ENCODE peak calls at places on chromosomes 13 and 19, in eight cellular contexts. One of them, this sample, is unnamed.

GRCh38 chr13:113835461-113836274 is 28.2 kb downstream of the GAS6 start:
- DNase-seq in ascending aorta: no peak
- DNase-seq in CD4-positive, CD25-positive, alpha-beta regulatory T cell: no peak
- DNase-seq in NB4: peak
- DNase-seq in heart right ventricle: no peak
- DNase-seq in cardiac fibroblast: peak
- DNase-seq in mucosa of descending colon: no peak
- DNase-seq in pancreas: no peak
- DNase-seq in this sample: no peak

GRCh38 chr19:15091918-15092753 is 10.1 kb downstream of the OR1I1 start:
- DNase-seq in ascending aorta: no peak
- DNase-seq in CD4-positive, CD25-positive, alpha-beta regulatory T cell: peak
- DNase-seq in NB4: peak
- DNase-seq in heart right ventricle: peak
- DNase-seq in cardiac fibroblast: peak
- DNase-seq in mucosa of descending colon: peak
- DNase-seq in pancreas: no peak
- DNase-seq in this sample: peak

GRCh38 chr13:82358284-82358683 is 1524.0 kb downstream of the SLITRK1 start:
- DNase-seq in ascending aorta: no peak
- DNase-seq in CD4-positive, CD25-positive, alpha-beta regulatory T cell: no peak
- DNase-seq in NB4: no peak
- DNase-seq in heart right ventricle: no peak
- DNase-seq in cardiac fibroblast: no peak
- DNase-seq in mucosa of descending colon: no peak
- DNase-seq in pancreas: no peak
- DNase-seq in this sample: no peak

GRCh38 chr13:40765602-40766001 is 5.4 kb downstream of the MRPS31 start:
- DNase-seq in ascending aorta: no peak
- DNase-seq in CD4-positive, CD25-positive, alpha-beta regulatory T cell: no peak
- DNase-seq in NB4: no peak
- DNase-seq in heart right ventricle: no peak
- DNase-seq in cardiac fibroblast: no peak
- DNase-seq in mucosa of descending colon: no peak
- DNase-seq in pancreas: no peak
- DNase-seq in this sample: no peak

GRCh38 chr19:47231215-47232054 is 436 bp upstream of the BBC3 start:
- DNase-seq in ascending aorta: peak
- DNase-seq in CD4-positive, CD25-positive, alpha-beta regulatory T cell: peak
- DNase-seq in NB4: peak
- DNase-seq in heart right ventricle: peak
- DNase-seq in cardiac fibroblast: peak
- DNase-seq in mucosa of descending colon: peak
- DNase-seq in pancreas: peak
- DNase-seq in this sample: no peak

GRCh38 chr19:50567052-50567841 is 988 bp downstream of the LRRC4B start:
- DNase-seq in ascending aorta: no peak
- DNase-seq in CD4-positive, CD25-positive, alpha-beta regulatory T cell: no peak
- DNase-seq in NB4: no peak
- DNase-seq in heart right ventricle: no peak
- DNase-seq in cardiac fibroblast: no peak
- DNase-seq in mucosa of descending colon: no peak
- DNase-seq in pancreas: no peak
- DNase-seq in this sample: no peak

GRCh38 chr13:89407357-89407756 is 1736.2 kb downstream of the SLITRK5 start:
- DNase-seq in ascending aorta: no peak
- DNase-seq in CD4-positive, CD25-positive, alpha-beta regulatory T cell: no peak
- DNase-seq in NB4: no peak
- DNase-seq in heart right ventricle: no peak
- DNase-seq in cardiac fibroblast: no peak
- DNase-seq in mucosa of descending colon: no peak
- DNase-seq in pancreas: no peak
- DNase-seq in this sample: no peak

GRCh38 chr19:49149652-49150105 is 5.5 kb downstream of the HRC start:
- DNase-seq in ascending aorta: peak
- DNase-seq in CD4-positive, CD25-positive, alpha-beta regulatory T cell: no peak
- DNase-seq in NB4: peak
- DNase-seq in heart right ventricle: peak
- DNase-seq in cardiac fibroblast: peak
- DNase-seq in mucosa of descending colon: peak
- DNase-seq in pancreas: no peak
- DNase-seq in this sample: no peak

GRCh38 chr13:81116461-81117282 is 775.7 kb upstream of the SPRY2 start:
- DNase-seq in ascending aorta: no peak
- DNase-seq in CD4-positive, CD25-positive, alpha-beta regulatory T cell: no peak
- DNase-seq in NB4: no peak
- DNase-seq in heart right ventricle: no peak
- DNase-seq in cardiac fibroblast: no peak
- DNase-seq in mucosa of descending colon: no peak
- DNase-seq in pancreas: no peak
- DNase-seq in this sample: no peak

GRCh38 chr13:40895715-40896184 is 106.3 kb downstream of the SLC25A15 start:
- DNase-seq in ascending aorta: no peak
- DNase-seq in CD4-positive, CD25-positive, alpha-beta regulatory T cell: no peak
- DNase-seq in NB4: no peak
- DNase-seq in heart right ventricle: no peak
- DNase-seq in cardiac fibroblast: no peak
- DNase-seq in mucosa of descending colon: peak
- DNase-seq in pancreas: no peak
- DNase-seq in this sample: no peak

GRCh38 chr13:109154146-109154545 is 524.7 kb downstream of the MYO16 start:
- DNase-seq in ascending aorta: no peak
- DNase-seq in CD4-positive, CD25-positive, alpha-beta regulatory T cell: no peak
- DNase-seq in NB4: no peak
- DNase-seq in heart right ventricle: no peak
- DNase-seq in cardiac fibroblast: no peak
- DNase-seq in mucosa of descending colon: no peak
- DNase-seq in pancreas: no peak
- DNase-seq in this sample: no peak

GRCh38 chr13:78241278-78241919 is 322.8 kb upstream of the EDNRB start:
- DNase-seq in ascending aorta: no peak
- DNase-seq in CD4-positive, CD25-positive, alpha-beta regulatory T cell: no peak
- DNase-seq in NB4: peak
- DNase-seq in heart right ventricle: no peak
- DNase-seq in cardiac fibroblast: peak
- DNase-seq in mucosa of descending colon: peak
- DNase-seq in pancreas: peak
- DNase-seq in this sample: no peak

GRCh38 chr13:111431241-111431640 is 110.8 kb downstream of the TEX29 start:
- DNase-seq in ascending aorta: no peak
- DNase-seq in CD4-positive, CD25-positive, alpha-beta regulatory T cell: no peak
- DNase-seq in NB4: no peak
- DNase-seq in heart right ventricle: no peak
- DNase-seq in cardiac fibroblast: no peak
- DNase-seq in mucosa of descending colon: no peak
- DNase-seq in pancreas: no peak
- DNase-seq in this sample: no peak

GRCh38 chr13:103161476-103161875 is 95.3 kb upstream of the SLC10A2 start:
- DNase-seq in ascending aorta: no peak
- DNase-seq in CD4-positive, CD25-positive, alpha-beta regulatory T cell: no peak
- DNase-seq in NB4: no peak
- DNase-seq in heart right ventricle: no peak
- DNase-seq in cardiac fibroblast: no peak
- DNase-seq in mucosa of descending colon: no peak
- DNase-seq in pancreas: no peak
- DNase-seq in this sample: no peak

GRCh38 chr19:11125994-11126685 is 29.4 kb downstream of the SPC24 start:
- DNase-seq in ascending aorta: peak
- DNase-seq in CD4-positive, CD25-positive, alpha-beta regulatory T cell: peak
- DNase-seq in NB4: peak
- DNase-seq in heart right ventricle: peak
- DNase-seq in cardiac fibroblast: peak
- DNase-seq in mucosa of descending colon: peak
- DNase-seq in pancreas: peak
- DNase-seq in this sample: no peak

GRCh38 chr13:26785845-26786630 is 25.5 kb upstream of the GPR12 start:
- DNase-seq in ascending aorta: no peak
- DNase-seq in CD4-positive, CD25-positive, alpha-beta regulatory T cell: peak
- DNase-seq in NB4: peak
- DNase-seq in heart right ventricle: peak
- DNase-seq in cardiac fibroblast: peak
- DNase-seq in mucosa of descending colon: peak
- DNase-seq in pancreas: no peak
- DNase-seq in this sample: no peak
- H3K4me3 ChIP-seq in ascending aorta: no peak
- H3K4me3 ChIP-seq in CD4-positive, CD25-positive, alpha-beta regulatory T cell: peak
- H3K4me3 ChIP-seq in NB4: peak
- H3K4me3 ChIP-seq in heart right ventricle: no peak
- H3K4me3 ChIP-seq in cardiac fibroblast: no peak
- H3K4me3 ChIP-seq in mucosa of descending colon: no peak
- H3K4me3 ChIP-seq in pancreas: no peak
- H3K4me3 ChIP-seq in this sample: peak

DNA sequence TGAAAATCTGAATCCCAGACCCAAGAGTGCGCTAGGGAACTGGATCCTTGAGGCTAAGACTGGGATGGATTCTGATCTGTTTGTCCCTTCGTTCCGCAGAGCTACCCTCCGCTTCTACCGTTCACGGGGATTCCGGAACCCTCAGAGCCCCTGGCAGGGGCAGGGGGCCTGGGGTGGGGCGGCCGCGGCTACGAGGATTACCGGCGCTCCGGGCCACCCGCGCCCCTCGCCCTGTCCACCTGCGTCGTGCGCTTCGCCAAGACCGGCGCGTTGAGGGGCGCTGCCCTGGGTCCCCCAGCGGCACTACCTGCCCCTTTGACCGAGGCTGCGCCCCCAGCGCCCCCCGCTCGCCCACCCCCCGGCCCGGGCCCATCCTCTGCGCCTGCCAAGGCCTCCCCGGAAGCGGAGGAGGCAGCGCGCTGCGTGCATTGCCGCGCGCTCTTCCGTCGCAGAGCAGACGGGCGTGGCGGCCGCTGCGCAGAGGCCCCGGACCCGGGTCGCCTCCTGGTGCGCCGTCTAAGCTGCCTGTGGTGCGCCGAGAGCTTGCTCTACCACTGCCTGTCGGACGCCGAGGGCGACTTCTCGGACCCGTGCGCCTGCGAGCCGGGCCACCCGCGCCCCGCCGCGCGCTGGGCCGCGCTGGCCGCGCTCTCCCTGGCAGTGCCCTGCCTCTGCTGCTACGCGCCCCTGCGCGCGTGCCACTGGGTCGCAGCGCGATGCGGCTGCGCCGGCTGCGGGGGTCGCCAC is 7.1 kb downstream of the SPRED3 start:
- DNase-seq in ascending aorta: no peak
- DNase-seq in CD4-positive, CD25-positive, alpha-beta regulatory T cell: peak
- DNase-seq in NB4: no peak
- DNase-seq in heart right ventricle: no peak
- DNase-seq in cardiac fibroblast: no peak
- DNase-seq in mucosa of descending colon: no peak
- DNase-seq in pancreas: no peak
- DNase-seq in this sample: no peak
- H3K4me3 ChIP-seq in ascending aorta: peak
- H3K4me3 ChIP-seq in CD4-positive, CD25-positive, alpha-beta regulatory T cell: peak
- H3K4me3 ChIP-seq in NB4: no peak
- H3K4me3 ChIP-seq in heart right ventricle: no peak
- H3K4me3 ChIP-seq in cardiac fibroblast: no peak
- H3K4me3 ChIP-seq in mucosa of descending colon: no peak
- H3K4me3 ChIP-seq in pancreas: no peak
- H3K4me3 ChIP-seq in this sample: no peak

GRCh38 chr19:43634068-43634467 is 5.6 kb downstream of the CADM4 start:
- DNase-seq in ascending aorta: no peak
- DNase-seq in CD4-positive, CD25-positive, alpha-beta regulatory T cell: no peak
- DNase-seq in NB4: no peak
- DNase-seq in heart right ventricle: no peak
- DNase-seq in cardiac fibroblast: no peak
- DNase-seq in mucosa of descending colon: no peak
- DNase-seq in pancreas: no peak
- DNase-seq in this sample: no peak

GRCh38 chr19:43638214-43638990 is 1.2 kb downstream of the CADM4 start:
- DNase-seq in ascending aorta: no peak
- DNase-seq in CD4-positive, CD25-positive, alpha-beta regulatory T cell: no peak
- DNase-seq in NB4: no peak
- DNase-seq in heart right ventricle: no peak
- DNase-seq in cardiac fibroblast: no peak
- DNase-seq in mucosa of descending colon: no peak
- DNase-seq in pancreas: no peak
- DNase-seq in this sample: no peak

GRCh38 chr19:43634516-43634876 is 5.2 kb downstream of the CADM4 start:
- DNase-seq in ascending aorta: no peak
- DNase-seq in CD4-positive, CD25-positive, alpha-beta regulatory T cell: no peak
- DNase-seq in NB4: no peak
- DNase-seq in heart right ventricle: no peak
- DNase-seq in cardiac fibroblast: no peak
- DNase-seq in mucosa of descending colon: no peak
- DNase-seq in pancreas: no peak
- DNase-seq in this sample: no peak

GRCh38 chr19:43634877-43635560 is 4.6 kb downstream of the CADM4 start:
- DNase-seq in ascending aorta: no peak
- DNase-seq in CD4-positive, CD25-positive, alpha-beta regulatory T cell: no peak
- DNase-seq in NB4: peak
- DNase-seq in heart right ventricle: no peak
- DNase-seq in cardiac fibroblast: peak
- DNase-seq in mucosa of descending colon: no peak
- DNase-seq in pancreas: no peak
- DNase-seq in this sample: no peak

GRCh38 chr19:43636121-43636683 is 3.4 kb downstream of the CADM4 start:
- DNase-seq in ascending aorta: no peak
- DNase-seq in CD4-positive, CD25-positive, alpha-beta regulatory T cell: no peak
- DNase-seq in NB4: no peak
- DNase-seq in heart right ventricle: no peak
- DNase-seq in cardiac fibroblast: no peak
- DNase-seq in mucosa of descending colon: no peak
- DNase-seq in pancreas: no peak
- DNase-seq in this sample: no peak
- H3K4me3 ChIP-seq in ascending aorta: no peak
- H3K4me3 ChIP-seq in CD4-positive, CD25-positive, alpha-beta regulatory T cell: no peak
- H3K4me3 ChIP-seq in NB4: no peak
- H3K4me3 ChIP-seq in heart right ventricle: no peak
- H3K4me3 ChIP-seq in cardiac fibroblast: no peak
- H3K4me3 ChIP-seq in mucosa of descending colon: no peak
- H3K4me3 ChIP-seq in pancreas: no peak
- H3K4me3 ChIP-seq in this sample: no peak

GRCh38 chr13:50149932-50150331 is 134.7 kb downstream of the KCNRG start:
- DNase-seq in ascending aorta: no peak
- DNase-seq in CD4-positive, CD25-positive, alpha-beta regulatory T cell: no peak
- DNase-seq in NB4: no peak
- DNase-seq in heart right ventricle: peak
- DNase-seq in cardiac fibroblast: peak
- DNase-seq in mucosa of descending colon: peak
- DNase-seq in pancreas: no peak
- DNase-seq in this sample: no peak
- H3K4me3 ChIP-seq in ascending aorta: no peak
- H3K4me3 ChIP-seq in CD4-positive, CD25-positive, alpha-beta regulatory T cell: no peak
- H3K4me3 ChIP-seq in NB4: no peak
- H3K4me3 ChIP-seq in heart right ventricle: no peak
- H3K4me3 ChIP-seq in cardiac fibroblast: no peak
- H3K4me3 ChIP-seq in mucosa of descending colon: no peak
- H3K4me3 ChIP-seq in pancreas: no peak
- H3K4me3 ChIP-seq in this sample: no peak

GRCh38 chr13:48426052-48426451 is 13.1 kb upstream of the LPAR6 start:
- DNase-seq in ascending aorta: no peak
- DNase-seq in CD4-positive, CD25-positive, alpha-beta regulatory T cell: no peak
- DNase-seq in NB4: no peak
- DNase-seq in heart right ventricle: no peak
- DNase-seq in cardiac fibroblast: no peak
- DNase-seq in mucosa of descending colon: no peak
- DNase-seq in pancreas: no peak
- DNase-seq in this sample: no peak
- H3K4me3 ChIP-seq in ascending aorta: no peak
- H3K4me3 ChIP-seq in CD4-positive, CD25-positive, alpha-beta regulatory T cell: no peak
- H3K4me3 ChIP-seq in NB4: no peak
- H3K4me3 ChIP-seq in heart right ventricle: no peak
- H3K4me3 ChIP-seq in cardiac fibroblast: no peak
- H3K4me3 ChIP-seq in mucosa of descending colon: no peak
- H3K4me3 ChIP-seq in pancreas: no peak
- H3K4me3 ChIP-seq in this sample: no peak

GRCh38 chr13:50911051-50911690 is 1.6 kb downstream of the RNASEH2B start:
- DNase-seq in ascending aorta: no peak
- DNase-seq in CD4-positive, CD25-positive, alpha-beta regulatory T cell: peak
- DNase-seq in NB4: peak
- DNase-seq in heart right ventricle: no peak
- DNase-seq in cardiac fibroblast: peak
- DNase-seq in mucosa of descending colon: no peak
- DNase-seq in pancreas: no peak
- DNase-seq in this sample: no peak
- H3K4me3 ChIP-seq in ascending aorta: peak
- H3K4me3 ChIP-seq in CD4-positive, CD25-positive, alpha-beta regulatory T cell: peak
- H3K4me3 ChIP-seq in NB4: peak
- H3K4me3 ChIP-seq in heart right ventricle: peak
- H3K4me3 ChIP-seq in cardiac fibroblast: peak
- H3K4me3 ChIP-seq in mucosa of descending colon: no peak
- H3K4me3 ChIP-seq in pancreas: no peak
- H3K4me3 ChIP-seq in this sample: peak

This sample was measured in GM12864.